ENCODE peak calls at places on chromosome 10, in four cellular contexts. One of them, this sample, is unnamed.

GRCh38 chr10:50634479-50634878 is 10.7 kb upstream of the SGMS1 start:
- DNase-seq in MM.1S: no peak
- DNase-seq in psoas muscle: no peak
- DNase-seq in Peyer's patch: no peak
- DNase-seq in this sample: no peak

GRCh38 chr10:93876391-93876790 is 17.4 kb upstream of the SLC35G1 start:
- DNase-seq in psoas muscle: no peak
- DNase-seq in Peyer's patch: no peak
- DNase-seq in MM.1S: no peak
- DNase-seq in this sample: no peak

GRCh38 chr10:87092356-87092860 is 2.2 kb downstream of the GLUD1 start:
- DNase-seq in MM.1S: no peak
- DNase-seq in psoas muscle: no peak
- DNase-seq in Peyer's patch: no peak
- DNase-seq in this sample: peak; percentile 7

GRCh38 chr10:104109908-104110662 is 11.9 kb upstream of the SFR1 start:
- DNase-seq in MM.1S: no peak
- DNase-seq in Peyer's patch: no peak
- DNase-seq in psoas muscle: no peak
- DNase-seq in this sample: no peak

GRCh38 chr10:133390597-133391248 is 3.2 kb upstream of the MTG1 start:
- DNase-seq in Peyer's patch: peak; percentile 16
- DNase-seq in MM.1S: no peak
- DNase-seq in psoas muscle: no peak
- DNase-seq in this sample: no peak

GRCh38 chr10:88897019-88897853 is 17.2 kb downstream of the STAMBPL1 start:
- DNase-seq in psoas muscle: no peak
- DNase-seq in Peyer's patch: peak; percentile 29
- DNase-seq in MM.1S: no peak
- DNase-seq in this sample: no peak

GRCh38 chr10:87585565-87586514 is 73.8 kb upstream of the PAPSS2 start:
- DNase-seq in Peyer's patch: no peak
- DNase-seq in psoas muscle: no peak
- DNase-seq in MM.1S: no peak
- DNase-seq in this sample: no peak

GRCh38 chr10:624605-625334 is 64.7 kb downstream of the DIP2C start:
- DNase-seq in MM.1S: no peak
- DNase-seq in Peyer's patch: peak; percentile 34
- DNase-seq in psoas muscle: peak; percentile 89
- DNase-seq in this sample: peak; percentile 61

GRCh38 chr10:31910016-31910415 is 18.6 kb downstream of the ARHGAP12 start:
- DNase-seq in MM.1S: no peak
- DNase-seq in Peyer's patch: no peak
- DNase-seq in psoas muscle: no peak
- DNase-seq in this sample: no peak

GRCh38 chr10:93006435-93007039 is 54.1 kb upstream of the CYP26C1 start:
- DNase-seq in Peyer's patch: no peak
- DNase-seq in psoas muscle: no peak
- DNase-seq in MM.1S: peak; percentile 37
- DNase-seq in this sample: peak; percentile 63

DNA sequence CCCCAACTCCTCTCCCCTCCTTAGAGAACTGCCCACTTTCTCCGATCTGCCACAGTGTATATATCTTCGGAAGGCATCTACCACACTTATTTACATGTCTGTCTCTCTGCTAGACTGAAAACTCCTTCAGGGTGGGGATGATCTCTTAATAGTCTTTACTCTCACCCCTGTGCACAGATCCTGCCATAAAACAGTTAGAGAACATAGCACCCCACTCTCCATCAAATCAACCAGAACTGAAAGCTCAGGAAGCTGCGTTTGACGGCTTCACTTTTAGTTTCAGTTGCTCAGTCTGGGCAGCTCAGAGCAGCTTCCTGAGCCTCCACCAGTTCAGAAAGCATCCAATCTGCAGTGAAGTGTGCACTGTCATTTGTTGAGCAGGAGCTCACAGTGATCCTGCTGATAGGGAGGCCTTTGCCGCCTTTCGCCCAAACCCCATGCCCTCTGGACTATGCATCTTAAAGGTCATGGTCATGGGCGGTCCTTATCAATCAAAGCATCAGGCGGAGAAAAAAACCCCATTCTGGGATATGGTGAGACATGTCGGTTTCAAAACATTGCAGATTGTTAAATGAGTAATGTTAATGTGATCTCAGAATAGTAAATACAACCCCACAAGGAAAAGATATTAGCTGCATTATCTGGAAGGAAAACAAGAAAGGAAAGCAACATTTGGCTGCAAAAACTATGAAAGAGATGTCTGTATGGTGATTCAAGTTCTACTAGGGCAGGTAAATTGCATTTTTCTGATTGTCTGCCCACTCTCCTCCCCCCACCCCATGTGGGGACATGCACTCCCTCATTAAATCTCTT is 167.1 kb upstream of the ADO start:
- DNase-seq in Peyer's patch: peak; percentile 67
- DNase-seq in psoas muscle: no peak
- DNase-seq in MM.1S: peak; percentile 93
- DNase-seq in this sample: no peak
- H3K4me1 ChIP-seq in Peyer's patch: peaks cover 3% of the 10 kb centered on the region
- H3K4me1 ChIP-seq in psoas muscle: no peaks in the 10 kb centered on the region
- H3K4me1 ChIP-seq in MM.1S: peaks cover 32% of the 10 kb centered on the region
- H3K4me1 ChIP-seq in this sample: no peaks in the 10 kb centered on the region

GRCh38 chr10:4294996-4295792 is 510.2 kb upstream of the KLF6 start:
- DNase-seq in psoas muscle: no peak
- DNase-seq in MM.1S: no peak
- DNase-seq in Peyer's patch: no peak
- DNase-seq in this sample: no peak
- H3K4me3 ChIP-seq in psoas muscle: no peak overlapping the region
- H3K4me3 ChIP-seq in MM.1S: no peak overlapping the region
- H3K4me3 ChIP-seq in Peyer's patch: no peak overlapping the region
- H3K4me3 ChIP-seq in this sample: no peak overlapping the region

DNA sequence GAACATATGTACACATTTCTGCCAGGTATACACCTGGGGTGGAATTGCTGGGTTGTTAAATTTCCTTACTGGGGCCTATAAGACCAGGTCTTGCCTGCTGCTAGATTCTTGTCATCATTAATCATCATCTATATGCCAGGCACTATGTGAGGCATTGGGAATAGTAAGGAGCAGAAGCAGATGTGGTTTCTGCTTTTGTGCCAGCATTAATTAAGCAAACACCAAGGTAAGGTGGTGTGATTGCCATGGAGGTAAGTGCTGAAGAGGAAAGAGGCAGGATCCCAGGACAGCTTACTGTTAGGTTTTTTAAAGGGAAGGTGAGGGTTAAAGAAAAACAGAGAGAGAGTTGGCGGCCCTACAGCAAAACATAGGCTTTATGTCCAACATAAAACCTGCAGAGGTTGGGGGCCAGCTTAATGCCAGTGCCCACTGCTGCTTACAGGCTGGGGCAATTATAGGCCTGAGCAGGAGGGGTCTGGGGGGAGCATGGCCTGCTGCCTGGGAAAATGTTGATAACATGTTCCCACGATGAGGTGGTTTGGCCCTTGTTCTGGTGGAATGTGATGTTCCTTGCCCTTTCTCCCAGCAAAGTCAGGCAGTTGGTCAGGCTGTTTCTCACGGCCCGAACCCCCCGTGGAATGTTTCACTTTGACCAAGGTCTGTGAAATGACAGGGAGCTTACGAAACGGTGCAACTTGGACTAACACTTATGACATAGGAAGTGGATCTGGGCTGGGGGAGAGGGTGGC is 93.9 kb downstream of the RBM20 start:
- DNase-seq in psoas muscle: no peak
- DNase-seq in Peyer's patch: no peak
- DNase-seq in MM.1S: no peak
- DNase-seq in this sample: no peak
- H3K4me1 ChIP-seq in psoas muscle: peaks cover 22% of the 10 kb centered on the region
- H3K4me1 ChIP-seq in Peyer's patch: no peaks in the 10 kb centered on the region
- H3K4me1 ChIP-seq in MM.1S: peaks cover 25% of the 10 kb centered on the region
- H3K4me1 ChIP-seq in this sample: no peaks in the 10 kb centered on the region

GRCh38 chr10:85515316-85515715 is 851.3 kb downstream of the GRID1 start:
- DNase-seq in psoas muscle: no peak
- DNase-seq in Peyer's patch: no peak
- DNase-seq in MM.1S: no peak
- DNase-seq in this sample: no peak
- H3K4me3 ChIP-seq in psoas muscle: no peak overlapping the region
- H3K4me3 ChIP-seq in Peyer's patch: no peak overlapping the region
- H3K4me3 ChIP-seq in MM.1S: no peak overlapping the region
- H3K4me3 ChIP-seq in this sample: no peak overlapping the region

GRCh38 chr10:124741281-124741921 is 2.8 kb downstream of the FAM53B start:
- DNase-seq in MM.1S: peak; percentile 72
- DNase-seq in Peyer's patch: peak; percentile 89
- DNase-seq in psoas muscle: peak; percentile 91
- DNase-seq in this sample: peak; percentile 92
- H3K4me1 ChIP-seq in MM.1S: peaks cover 20% of the 10 kb centered on the region
- H3K4me1 ChIP-seq in Peyer's patch: peaks cover 17% of the 10 kb centered on the region
- H3K4me1 ChIP-seq in psoas muscle: peaks cover 75% of the 10 kb centered on the region
- H3K4me1 ChIP-seq in this sample: peaks cover 53% of the 10 kb centered on the region

This sample was measured in neural progenitor cell.